ENCODE peak calls at places on chromosomes 6 and 20, in five cellular contexts. T, E, B, U and O are unnamed samples.

GRCh38 chr20:32040142-32040953 is 11.7 kb upstream of the HCK start:
- DNase-seq in E (no peak), U (peak; percentile 48), T (no peak), B (no peak), O (no peak)

GRCh38 chr6:87968435-87969278 is 79.0 kb upstream of the SPACA1 start:
- DNase-seq in B (peak; percentile 18), U (no peak), T (no peak), E (peak; percentile 1), O (no peak)

GRCh38 chr6:4844108-4844507 is 67.9 kb downstream of the CDYL start:
- DNase-seq in U (no peak), T (no peak), E (no peak), B (no peak), O (no peak)

GRCh38 chr20:61057313-61058171 is 194.5 kb upstream of the CDH4 start:
- DNase-seq in T (no peak), E (no peak), U (no peak), B (no peak), O (no peak)

GRCh38 chr6:7650876-7651275 is 60.9 kb downstream of the SNRNP48 start:
- DNase-seq in U (no peak), T (no peak), E (no peak), B (no peak), O (no peak)

GRCh38 chr6:143112837-143113236 is 52.1 kb downstream of the AIG1 start:
- DNase-seq in B (no peak), E (no peak), U (no peak), T (no peak), O (no peak)

GRCh38 chr6:119161450-119161849 is 83.0 kb upstream of the FAM184A start:
- DNase-seq in E (no peak), B (no peak), U (no peak), T (no peak), O (no peak)

GRCh38 chr6:52551483-52552277 is 25.2 kb downstream of the TRAM2 start:
- DNase-seq in E (no peak), T (peak; percentile 76), B (peak; percentile 66), U (peak; percentile 58), O (no peak)

GRCh38 chr6:3190779-3191178 is 33.4 kb upstream of the TUBB2A start:
- DNase-seq in E (no peak), B (no peak), U (no peak), T (no peak), O (no peak)

GRCh38 chr6:156953478-156954146 is 176.4 kb downstream of the ARID1B start:
- DNase-seq in E (peak; percentile 80), T (peak; percentile 76), B (no peak), U (no peak), O (no peak)

GRCh38 chr6:26033942-26034354 is 53.3 kb upstream of the HFE start:
- DNase-seq in E (no peak), T (no peak), U (no peak), B (no peak), O (no peak)

GRCh38 chr20:2984956-2985661 is 58.3 kb upstream of the GNRH2 start:
- DNase-seq in B (no peak), U (no peak), E (no peak), T (no peak), O (no peak)

GRCh38 chr6:46090115-46091079 is 39.4 kb upstream of the ENPP4 start:
- DNase-seq in E (peak; percentile 25), B (peak; percentile 61), T (peak; percentile 52), U (peak; percentile 30), O (peak; percentile 79)

GRCh38 chr6:47749726-47750125 is 32.1 kb upstream of the OPN5 start:
- DNase-seq in E (no peak), B (no peak), T (no peak), U (no peak), O (no peak)

GRCh38 chr20:47318596-47319516 is 37.6 kb downstream of the ZMYND8 start:
- DNase-seq in E (peak; percentile 49), B (peak; percentile 79), T (peak; percentile 97), U (peak; percentile 78), O (peak; percentile 93)

GRCh38 chr20:47278907-47279348 is 77.6 kb downstream of the ZMYND8 start:
- DNase-seq in B (no peak), E (no peak), U (no peak), T (no peak), O (peak; percentile 57)

GRCh38 chr6:75743971-75744370 is 5.1 kb upstream of the MYO6 start:
- DNase-seq in U (no peak), B (no peak), T (no peak), E (no peak), O (no peak)

GRCh38 chr20:53149184-53149651 is 177.1 kb downstream of the TSHZ2 start:
- DNase-seq in B (no peak), T (no peak), U (no peak), E (no peak), O (no peak)

GRCh38 chr20:3276400-3277015 is 37.5 kb upstream of the SLC4A11 start:
- DNase-seq in B (peak; percentile 27), U (no peak), E (peak; percentile 49), T (no peak), O (no peak)

GRCh38 chr6:151425561-151425960 is 26.4 kb downstream of the RMND1 start:
- DNase-seq in U (no peak), T (no peak), E (no peak), B (no peak), O (no peak)

GRCh38 chr6:117440558-117441525 is 15.1 kb upstream of the ROS1 start:
- DNase-seq in T (no peak), U (no peak), B (no peak), E (peak; percentile 35), O (no peak)

GRCh38 chr20:62762801-62763368 is 33.4 kb upstream of the MRGBP start:
- DNase-seq in U (no peak), E (no peak), B (no peak), T (no peak), O (no peak)

GRCh38 chr20:41615110-41615509 is 3.1 kb downstream of the CHD6 start:
- DNase-seq in U (no peak), B (no peak), T (no peak), E (no peak), O (no peak)

GRCh38 chr20:19048898-19049889 is 163.2 kb upstream of the SLC24A3 start:
- DNase-seq in U (peak; percentile 38), E (no peak), B (no peak), T (no peak), O (no peak)

GRCh38 chr6:3013486-3013885 is 13.8 kb downstream of the NQO2 start:
- DNase-seq in T (no peak), E (peak; percentile 40), U (peak; percentile 36), B (no peak), O (peak; percentile 57)

GRCh38 chr20:62814709-62815065 is 2.2 kb upstream of the COL9A3 start:
- DNase-seq in E (no peak), B (no peak), T (no peak), U (no peak), O (no peak)

GRCh38 chr6:170227996-170228550 is 62.8 kb downstream of the DLL1 start:
- DNase-seq in T (no peak), B (no peak), E (no peak), U (no peak), O (no peak)

GRCh38 chr6:33856655-33857054 is 52.9 kb upstream of the MLN start:
- DNase-seq in E (no peak), U (no peak), B (no peak), T (no peak), O (no peak)

GRCh38 chr6:37314803-37315515 is 38.8 kb upstream of the RNF8 start:
- DNase-seq in B (peak; percentile 28), E (peak; percentile 22), T (peak; percentile 40), U (no peak), O (no peak)

GRCh38 chr20:45409531-45410272 is 1.6 kb downstream of the DBNDD2 start:
- DNase-seq in T (no peak), E (no peak), U (no peak), B (peak; percentile 39), O (no peak)

GRCh38 chr6:939047-939363 is 246.1 kb upstream of the EXOC2 start:
- DNase-seq in U (no peak), E (no peak), T (no peak), B (no peak), O (no peak)

GRCh38 chr20:10673176-10673830 is 496 bp downstream of the JAG1 start:
- DNase-seq in T (peak; percentile 17), E (no peak), U (no peak), B (peak; percentile 42), O (no peak)

GRCh38 chr20:10674684-10675455 is 1.1 kb upstream of the JAG1 start:
- DNase-seq in B (peak; percentile 88), T (peak; percentile 59), E (peak; percentile 97), U (peak; percentile 84), O (peak; percentile 84)

GRCh38 chr20:10676518-10676917 is 2.7 kb upstream of the JAG1 start:
- DNase-seq in T (no peak), U (no peak), E (no peak), B (no peak), O (no peak)

GRCh38 chr20:10673831-10674683 is at the start of gene JAG1:
- DNase-seq in E (peak; percentile 99), B (peak; percentile 97), T (peak; percentile 93), U (peak; percentile 95), O (peak; percentile 97)

GRCh38 chr20:10675456-10675848 is 1.7 kb upstream of the JAG1 start:
- DNase-seq in U (no peak), T (no peak), E (no peak), B (no peak), O (no peak)
- H3K4me3 ChIP-seq in U (peak overlapping the region; percentile 94), T (peak overlapping the region; percentile 81), E (peak overlapping the region; percentile 92), B (no peak overlapping the region), O (no peak overlapping the region)

DNA sequence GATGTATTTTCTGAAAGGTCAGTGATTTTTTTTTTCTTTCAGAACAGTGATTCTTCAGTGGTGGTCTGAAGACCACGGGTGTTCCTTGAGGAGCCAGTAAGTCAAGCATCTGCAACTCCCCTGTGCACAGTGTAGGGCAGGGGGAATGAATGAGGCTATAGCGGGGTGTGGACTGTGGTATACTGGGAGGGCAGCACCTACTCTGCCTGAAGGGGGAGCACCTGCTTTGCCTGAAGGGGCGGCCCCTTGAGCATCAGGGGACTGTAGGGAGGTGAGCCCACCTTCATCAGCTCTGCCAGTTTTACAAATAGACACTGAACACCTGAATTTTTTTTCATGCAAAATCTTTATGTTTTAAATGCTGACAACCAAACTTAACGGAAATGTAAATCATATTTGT is 77.5 kb upstream of the RIPOR2 start:
- DNase-seq in B (no peak), E (no peak), T (no peak), U (no peak), O (no peak)
- TF ChIP-seq CTCF in B (no peak), E (no peak), T (no peak), U (no peak), O (no peak)

GRCh38 chr20:44395183-44395962 is 39.9 kb downstream of the HNF4A start:
- DNase-seq in E (no peak), B (no peak), U (no peak), T (no peak), O (no peak)
- H3K27ac ChIP-seq in E (peak overlapping the region; percentile 87), B (no peak overlapping the region), U (no peak overlapping the region), T (no peak overlapping the region), O (no peak overlapping the region)

DNA sequence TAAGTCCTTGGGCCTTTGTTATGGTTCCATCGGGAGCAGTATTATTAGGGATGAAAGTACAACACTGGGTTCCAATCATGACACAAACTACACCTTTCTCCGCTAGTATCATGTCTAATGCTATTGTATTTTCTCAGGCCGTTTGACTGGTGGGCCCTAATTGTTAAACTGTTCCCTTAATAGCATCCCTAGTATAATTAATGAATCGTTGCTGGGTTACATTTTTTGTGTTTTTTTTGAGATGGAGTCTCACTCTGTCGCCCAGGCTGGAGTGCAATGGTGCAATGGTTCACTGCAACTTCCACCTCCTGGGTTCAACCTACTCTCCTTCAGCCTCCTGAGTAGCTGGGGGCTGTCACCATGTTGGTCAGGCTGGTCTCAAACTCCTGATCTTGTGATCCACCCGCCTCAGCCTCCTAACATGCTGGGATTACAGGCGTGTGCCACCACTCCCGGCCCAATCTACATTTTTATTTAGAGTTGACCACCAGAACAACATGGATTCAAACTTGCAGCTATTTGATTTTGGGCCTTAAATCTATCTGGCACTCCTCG is 4.1 kb upstream of the ZNFX1 start:
- DNase-seq in E (no peak), T (no peak), U (no peak), B (no peak), O (no peak)
- H3K4me3 ChIP-seq in E (peak overlapping the region; percentile 92), T (no peak overlapping the region), U (no peak overlapping the region), B (no peak overlapping the region), O (no peak overlapping the region)